ENCODE peak calls at places on chromosomes 1 and 21, in seven cellular contexts. F is GM12891, W is spleen, Q is A549, U is sigmoid colon, D is IMR-90, A is GM12892. B is an unnamed sample.

GRCh38 chr1:234969630-234970370 is 158.8 kb downstream of the TOMM20 start:
- DNase-seq in F (no peak), W (no peak), Q (no peak), U (peak), D (peak), A (no peak), B (no peak)

GRCh38 chr1:211532086-211532439 is 40.1 kb upstream of the RD3 start:
- DNase-seq in F (no peak), W (peak), Q (no peak), U (no peak), D (no peak), A (no peak), B (no peak)

GRCh38 chr1:108012553-108012952 is 47.6 kb upstream of the VAV3 start:
- DNase-seq in F (no peak), W (no peak), Q (no peak), U (no peak), D (no peak), A (no peak), B (no peak)

GRCh38 chr1:209831615-209832014 is 3.8 kb downstream of the UTP25 start:
- DNase-seq in F (no peak), W (no peak), Q (no peak), U (no peak), D (peak), A (no peak), B (no peak)

GRCh38 chr1:106699436-106699835 is 357.0 kb upstream of the PRMT6 start:
- DNase-seq in F (no peak), W (no peak), Q (no peak), U (no peak), D (no peak), A (no peak), B (no peak)

GRCh38 chr21:35051287-35051818 is 2.3 kb upstream of the RUNX1 start:
- DNase-seq in F (peak), W (peak), Q (peak), U (peak), D (peak), A (peak), B (peak)

GRCh38 chr1:178651742-178652141 is 73.3 kb upstream of the RALGPS2 start:
- DNase-seq in F (no peak), W (no peak), Q (no peak), U (no peak), D (peak), A (no peak), B (no peak)

GRCh38 chr1:147389532-147390184 is 147.2 kb downstream of the CHD1L start:
- DNase-seq in F (peak), W (no peak), Q (peak), U (no peak), D (peak), A (peak), B (no peak)

GRCh38 chr1:63773815-63774616 is at the start of gene ROR1:
- DNase-seq in F (peak), W (peak), Q (peak), U (peak), D (peak), A (peak), B (peak)

GRCh38 chr1:155978973-155979429 is 654 bp upstream of the ARHGEF2 start:
- DNase-seq in F (no peak), W (peak), Q (no peak), U (peak), D (peak), A (no peak), B (no peak)

GRCh38 chr1:55246896-55247295 is 31.7 kb upstream of the USP24 start:
- DNase-seq in F (no peak), W (no peak), Q (no peak), U (no peak), D (no peak), A (no peak), B (no peak)

DNA sequence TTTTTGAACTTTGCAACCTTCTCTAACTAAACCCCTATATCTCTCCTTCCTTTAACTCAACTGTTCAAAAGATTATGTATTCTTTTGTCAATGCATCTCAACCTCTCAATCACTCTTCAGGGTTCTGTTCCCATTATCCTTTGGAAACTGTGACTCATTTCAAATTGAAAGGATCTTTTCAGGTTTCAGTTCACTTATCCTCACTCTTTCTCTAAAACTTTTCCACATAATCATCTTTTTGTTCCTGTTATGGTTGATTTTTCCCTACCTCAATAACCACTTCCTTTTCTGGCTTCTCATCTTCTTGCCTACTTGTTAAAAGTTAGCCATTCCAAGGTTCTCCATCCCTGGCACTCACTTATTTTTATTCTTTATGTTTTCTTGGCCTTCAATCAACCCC is 56.2 kb upstream of the NUF2 start:
- DNase-seq in F (no peak), W (no peak), Q (no peak), U (no peak), D (no peak), A (no peak), B (no peak)
- TF ChIP-seq POLR2A in F (no peak), W (no peak), Q (no peak), U (no peak), D (no peak), A (no peak), B (no peak)

GRCh38 chr1:206684478-206685255 is at the start of gene MAPKAPK2:
- DNase-seq in F (peak), W (peak), Q (peak), U (peak), D (peak), A (peak), B (peak)
- TF ChIP-seq POLR2A in F (no peak), W (no peak), Q (peak), U (no peak), D (peak), A (peak), B (peak)

GRCh38 chr1:24970399-24970753 is 40.3 kb upstream of the RUNX3 start:
- DNase-seq in F (no peak), W (peak), Q (no peak), U (no peak), D (peak), A (no peak), B (no peak)

GRCh38 chr1:24969616-24970398 is 39.7 kb upstream of the RUNX3 start:
- DNase-seq in F (no peak), W (peak), Q (no peak), U (no peak), D (no peak), A (no peak), B (no peak)

GRCh38 chr1:24967555-24967954 is 37.5 kb upstream of the RUNX3 start:
- DNase-seq in F (no peak), W (no peak), Q (no peak), U (no peak), D (no peak), A (no peak), B (no peak)

GRCh38 chr1:24967962-24968361 is 37.9 kb upstream of the RUNX3 start:
- DNase-seq in F (no peak), W (no peak), Q (no peak), U (no peak), D (no peak), A (no peak), B (no peak)

GRCh38 chr1:24968941-24969585 is 39.0 kb upstream of the RUNX3 start:
- DNase-seq in F (no peak), W (peak), Q (no peak), U (no peak), D (no peak), A (no peak), B (no peak)
- TF ChIP-seq POLR2A in F (no peak), W (no peak), Q (no peak), U (no peak), D (no peak), A (no peak), B (no peak)

DNA sequence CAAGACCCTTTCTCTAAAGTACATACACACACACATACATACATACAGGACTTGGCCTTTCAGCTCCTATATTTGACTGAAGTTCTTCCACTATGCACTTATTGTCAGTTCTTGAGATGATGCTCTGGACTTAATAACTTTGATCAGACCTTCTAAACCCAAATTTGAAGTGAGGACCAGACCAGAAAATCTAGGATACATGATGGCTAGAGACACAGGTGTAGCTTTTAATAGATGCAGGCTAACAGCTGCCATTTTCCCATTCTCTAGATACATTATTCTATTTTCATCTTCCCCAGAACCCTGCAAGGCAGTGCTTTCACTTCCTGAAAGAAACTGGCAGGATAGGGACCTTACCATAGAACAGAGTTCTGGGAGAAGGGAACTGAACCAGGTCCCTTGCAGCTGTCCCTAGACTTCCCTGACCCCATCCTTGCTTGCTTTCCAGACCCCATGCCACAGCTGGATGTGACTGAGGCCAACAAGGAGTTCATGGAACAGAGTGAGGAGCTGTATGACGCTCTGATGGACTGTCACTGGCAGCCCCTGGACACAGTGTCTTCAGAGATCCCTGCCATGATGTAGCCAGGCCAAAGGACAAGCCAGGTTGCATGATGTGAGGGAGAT is 14.9 kb upstream of the RAB42 start:
- DNase-seq in F (no peak), W (no peak), Q (no peak), U (no peak), D (no peak), A (no peak), B (no peak)
- TF ChIP-seq POLR2A in F (peak), W (no peak), Q (peak), U (no peak), D (no peak), A (peak), B (no peak)

DNA sequence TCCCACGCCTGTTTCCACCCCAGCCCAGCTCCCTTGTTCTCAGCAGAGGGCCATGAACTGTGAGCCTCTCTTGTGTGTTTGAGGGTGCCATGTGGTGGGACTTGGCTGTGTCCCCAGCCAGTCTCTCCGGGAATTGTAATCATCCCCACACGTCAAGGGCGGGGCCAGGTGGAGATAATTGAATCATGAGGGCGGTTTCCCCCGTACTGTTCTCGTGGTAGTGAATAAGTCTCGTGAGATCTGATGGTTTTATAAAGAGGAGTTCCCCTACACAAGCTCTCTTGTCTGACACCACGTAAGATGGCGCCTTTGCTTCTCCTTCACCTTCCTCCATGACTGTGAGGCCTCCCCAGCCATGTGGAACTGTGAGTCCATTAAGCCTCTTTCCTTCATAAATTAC is 57.2 kb upstream of the COL6A2 start:
- DNase-seq in F (no peak), W (no peak), Q (no peak), U (no peak), D (no peak), A (no peak), B (no peak)
- TF ChIP-seq POLR2A in F (no peak), W (no peak), Q (no peak), U (no peak), D (no peak), A (no peak), B (no peak)

GRCh38 chr21:44896561-44897286 is 23.2 kb upstream of the PTTG1IP start:
- DNase-seq in F (no peak), W (peak), Q (no peak), U (no peak), D (no peak), A (no peak), B (no peak)
- TF ChIP-seq POLR2A in F (no peak), W (no peak), Q (no peak), U (no peak), D (no peak), A (no peak), B (no peak)

DNA sequence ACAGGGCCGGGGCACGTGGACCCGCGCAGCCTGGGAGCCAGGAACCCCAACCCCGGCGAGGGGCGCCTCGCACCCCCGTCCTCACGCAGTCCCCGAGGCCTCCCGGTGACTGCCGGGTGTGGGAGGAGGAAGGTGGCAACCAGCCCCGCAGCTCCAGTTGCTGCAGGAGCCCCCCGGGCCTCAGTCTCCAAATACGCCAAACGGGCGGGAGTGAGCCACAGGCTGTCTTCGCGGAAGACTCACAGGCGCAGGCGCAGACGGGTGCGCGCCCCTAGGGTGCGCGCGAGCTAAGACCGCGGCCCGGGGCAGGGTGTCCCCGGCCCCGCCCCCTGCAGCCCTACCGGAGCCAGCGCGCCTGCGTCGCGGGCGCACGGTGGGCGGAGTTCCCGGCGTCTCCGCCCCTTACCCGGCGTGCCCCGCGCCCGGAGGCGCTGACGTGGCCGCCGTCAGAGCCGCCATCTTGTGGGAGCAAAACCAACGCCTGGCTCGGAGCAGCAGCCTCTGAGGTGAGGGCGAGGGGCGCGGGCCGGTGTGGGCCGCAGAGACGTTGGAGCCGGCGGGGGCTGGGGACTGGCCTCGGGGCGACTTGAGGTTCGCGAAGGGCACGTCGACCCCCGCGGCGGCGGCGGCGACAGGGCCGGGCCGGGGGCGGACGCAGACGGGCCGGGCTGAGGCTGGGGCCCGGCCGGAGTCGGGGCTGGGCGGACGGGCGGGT is at the start of gene ARF1:
- DNase-seq in F (peak), W (peak), Q (peak), U (peak), D (peak), A (peak), B (peak)
- TF ChIP-seq POLR2A in F (peak), W (peak), Q (peak), U (peak), D (peak), A (peak), B (peak)

DNA sequence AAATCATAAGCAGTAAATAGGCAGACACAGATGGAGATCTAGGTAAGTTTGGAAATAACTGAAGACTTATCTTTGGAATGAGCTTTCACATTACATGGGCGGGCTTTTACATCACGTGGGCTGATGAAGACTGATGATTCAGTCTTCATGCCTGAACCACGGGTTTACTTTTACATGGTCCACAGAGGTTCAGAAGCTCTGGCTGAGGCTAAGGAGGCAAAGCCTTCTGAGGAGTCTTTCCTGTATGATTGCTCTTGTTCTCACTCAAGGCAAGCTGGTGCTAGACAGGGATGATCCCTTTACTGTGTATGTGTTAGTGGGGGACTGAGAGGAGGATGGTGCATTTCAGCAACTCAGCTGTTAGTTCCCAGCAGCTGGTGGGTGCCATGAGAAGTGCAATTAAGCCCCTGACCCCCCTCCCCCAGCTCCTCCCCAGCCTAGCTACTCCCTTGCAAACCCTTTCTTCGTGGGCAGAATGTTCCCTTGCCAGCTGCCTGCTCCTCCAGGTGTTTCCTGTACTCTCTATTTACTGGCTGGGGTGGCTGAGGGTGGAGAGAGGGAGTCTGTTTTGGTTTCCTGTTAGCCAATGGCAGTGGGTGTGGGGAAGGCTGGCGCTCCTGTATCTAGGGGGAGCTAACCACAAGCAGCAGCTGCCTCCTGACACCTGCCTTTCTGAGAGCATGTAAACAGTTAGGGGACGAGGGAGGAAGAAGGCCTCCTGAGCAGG is 15.4 kb downstream of the BTG2 start:
- DNase-seq in F (no peak), W (peak), Q (no peak), U (peak), D (peak), A (peak), B (peak)
- TF ChIP-seq POLR2A in F (no peak), W (no peak), Q (no peak), U (no peak), D (no peak), A (no peak), B (peak)

DNA sequence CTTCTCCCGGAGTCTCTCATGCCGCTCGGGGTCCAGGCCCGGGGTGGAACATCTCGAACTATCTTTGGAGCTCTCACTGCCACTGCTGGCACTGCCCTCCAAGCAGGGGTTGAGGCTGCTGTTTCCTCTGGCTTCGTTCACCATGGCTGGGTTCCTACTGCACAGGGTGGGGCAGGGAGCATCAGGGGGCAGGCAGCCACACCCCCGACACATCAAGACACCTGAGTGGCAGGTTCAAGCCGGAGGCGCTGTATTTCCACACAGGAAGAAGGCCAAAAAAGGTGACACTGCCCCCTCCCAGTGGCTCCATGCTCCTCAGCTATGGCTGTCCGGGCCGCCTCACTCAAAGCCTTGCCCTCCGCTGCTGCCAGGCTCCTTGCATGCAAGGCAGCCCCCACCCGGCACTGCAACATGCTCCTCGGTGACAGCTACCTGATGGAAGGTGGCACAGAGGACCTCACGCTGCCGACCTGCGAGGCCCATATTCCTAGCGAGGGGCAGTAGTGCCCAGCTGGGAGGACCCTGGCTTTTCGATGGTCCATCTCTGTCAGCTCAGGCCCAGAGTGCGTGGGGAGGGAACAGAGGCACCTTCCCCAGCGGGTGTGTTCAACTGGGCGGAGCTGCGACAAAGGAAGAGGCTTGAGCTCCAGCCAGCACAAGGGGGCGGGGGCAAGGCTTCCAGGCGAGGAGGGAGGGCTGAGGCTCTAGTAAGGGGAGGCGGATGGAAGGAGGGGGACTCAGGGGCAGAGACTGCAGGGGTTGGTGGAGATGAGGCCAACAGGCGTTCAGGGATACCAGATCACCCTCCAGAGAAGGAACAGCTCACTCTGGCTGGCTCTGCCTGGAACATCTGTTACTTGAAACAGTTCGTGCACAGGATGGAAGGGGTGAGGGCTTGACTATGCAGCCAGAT is 2.5 kb downstream of the MTHFR start:
- DNase-seq in F (peak), W (peak), Q (no peak), U (peak), D (peak), A (peak), B (peak)
- TF ChIP-seq POLR2A in F (no peak), W (no peak), Q (no peak), U (peak), D (peak), A (no peak), B (peak)

DNA sequence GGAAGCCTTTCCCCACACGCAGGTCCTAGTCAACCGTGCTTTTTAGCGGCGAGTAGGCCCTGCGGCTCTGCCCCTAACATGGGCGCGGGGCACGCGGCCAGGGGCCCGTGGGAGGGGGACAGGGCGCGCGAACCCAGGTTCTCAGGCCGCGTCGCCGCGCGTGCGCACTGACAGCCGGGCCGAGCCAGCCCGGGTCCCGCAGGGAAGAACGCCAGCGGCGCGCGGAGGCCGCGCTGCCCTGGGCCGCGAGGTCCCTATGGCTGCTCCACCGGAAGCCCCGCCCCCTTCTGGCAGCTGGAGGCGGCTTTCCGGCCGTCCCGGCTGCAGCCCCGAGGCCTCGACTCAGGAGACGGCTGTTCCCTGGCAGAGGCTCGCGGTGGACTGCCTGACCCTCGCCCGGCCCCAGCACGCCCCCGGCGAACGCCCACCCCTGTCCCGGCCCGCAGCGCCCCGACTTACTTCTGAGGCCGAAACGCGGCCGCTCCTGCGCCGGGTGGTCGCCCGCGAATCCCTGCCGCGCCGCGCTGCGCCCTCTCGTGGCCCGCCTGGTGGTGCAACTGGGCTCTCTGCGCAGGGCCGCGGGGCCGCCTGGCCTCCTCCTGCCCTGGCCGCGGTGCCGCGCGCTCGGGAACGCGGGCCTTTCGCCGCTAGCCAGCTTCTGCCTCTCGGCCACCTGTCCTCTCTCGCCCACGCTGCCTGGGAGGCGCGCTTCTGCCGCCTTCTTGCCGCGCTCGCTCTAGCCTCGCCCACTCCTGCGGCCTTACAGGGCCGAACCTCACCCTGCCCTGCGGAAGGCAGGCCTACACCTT is 16.6 kb upstream of the RIPPLY3 start:
- DNase-seq in F (peak), W (peak), Q (peak), U (peak), D (peak), A (peak), B (peak)
- TF ChIP-seq POLR2A in F (peak), W (no peak), Q (peak), U (no peak), D (no peak), A (peak), B (no peak)

B was measured in prostate gland.